ENCODE peak calls at places on chromosomes 7 and 10, in nine cellular contexts. B is astrocyte, L is esophagus squamous epithelium, H is mammary epithelial cell, Y is lung, Z is HFFc6, C is cardiac muscle cell, I is fibroblast of pulmonary artery, P is SK-N-SH. T is an unnamed sample.

GRCh38 chr7:80089341-80089740 is 45.3 kb upstream of the GNAI1 start:
- DNase-seq in Z (peak; percentile 25), P (no peak), L (no peak), Y (no peak), B (no peak), C (peak; percentile 36), I (peak; percentile 33), H (no peak), T (no peak)

GRCh38 chr7:36048141-36048901 is 104.7 kb upstream of the EEPD1 start:
- DNase-seq in C (peak; percentile 94), I (peak; percentile 89), L (no peak), B (peak; percentile 90), H (peak; percentile 83), P (peak; percentile 58), Y (no peak), Z (peak; percentile 94), T (no peak)

GRCh38 chr7:151372612-151373265 is 31.1 kb downstream of the NUB1 start:
- DNase-seq in B (no peak), Y (no peak), Z (no peak), H (no peak), P (peak; percentile 51), L (no peak), C (no peak), I (no peak), T (no peak)

GRCh38 chr7:52017802-52018679 is 701.4 kb upstream of the COBL start:
- DNase-seq in P (peak; percentile 13), B (no peak), C (no peak), Y (no peak), H (no peak), Z (no peak), I (no peak), L (no peak), T (no peak)

GRCh38 chr7:29109815-29110385 is 36.4 kb downstream of the CPVL start:
- DNase-seq in I (no peak), P (no peak), B (no peak), Z (no peak), Y (no peak), H (peak; percentile 55), L (no peak), C (no peak), T (no peak)

GRCh38 chr10:8278099-8278498 is 223.6 kb downstream of the GATA3 start:
- DNase-seq in Z (no peak), H (no peak), I (no peak), L (no peak), B (no peak), Y (no peak), C (no peak), P (no peak), T (no peak)

GRCh38 chr10:76071638-76072317 is 640.4 kb downstream of the LRMDA start:
- DNase-seq in C (no peak), P (no peak), I (no peak), Z (no peak), Y (no peak), H (no peak), B (peak; percentile 28), L (no peak), T (no peak)

GRCh38 chr7:11232462-11232861 is 258.8 kb downstream of the PHF14 start:
- DNase-seq in B (peak; percentile 4), H (no peak), C (no peak), P (no peak), L (no peak), Z (no peak), Y (no peak), I (no peak), T (no peak)

GRCh38 chr7:2637066-2637471 is 5.3 kb downstream of the TTYH3 start:
- DNase-seq in L (no peak), P (no peak), Z (no peak), I (no peak), B (no peak), H (no peak), C (no peak), Y (no peak), T (no peak)

GRCh38 chr10:122286872-122287271 is 15.8 kb downstream of the BTBD16 start:
- DNase-seq in P (no peak), Y (no peak), C (peak; percentile 53), B (peak; percentile 76), Z (peak; percentile 39), L (no peak), H (no peak), I (peak; percentile 53), T (no peak)

GRCh38 chr10:119090026-119090808 is 9.6 kb upstream of the EIF3A start:
- DNase-seq in I (no peak), Y (no peak), H (no peak), Z (no peak), C (no peak), B (no peak), P (no peak), L (no peak), T (no peak)

GRCh38 chr10:113665806-113666354 is 2.0 kb upstream of the NRAP start:
- DNase-seq in Z (peak; percentile 94), L (no peak), C (peak; percentile 86), H (peak; percentile 68), P (no peak), I (peak; percentile 83), Y (no peak), B (peak; percentile 88), T (no peak)

GRCh38 chr10:6151087-6151977 is 51.4 kb upstream of the PFKFB3 start:
- DNase-seq in P (peak; percentile 56), B (peak; percentile 42), H (no peak), Z (peak; percentile 71), I (peak; percentile 76), C (peak; percentile 67), Y (peak; percentile 72), L (no peak), T (peak; percentile 53)

GRCh38 chr10:71796749-71797405 is 23.6 kb upstream of the VSIR start:
- DNase-seq in P (no peak), L (no peak), H (no peak), Y (no peak), I (no peak), Z (no peak), C (no peak), B (no peak), T (no peak)

DNA sequence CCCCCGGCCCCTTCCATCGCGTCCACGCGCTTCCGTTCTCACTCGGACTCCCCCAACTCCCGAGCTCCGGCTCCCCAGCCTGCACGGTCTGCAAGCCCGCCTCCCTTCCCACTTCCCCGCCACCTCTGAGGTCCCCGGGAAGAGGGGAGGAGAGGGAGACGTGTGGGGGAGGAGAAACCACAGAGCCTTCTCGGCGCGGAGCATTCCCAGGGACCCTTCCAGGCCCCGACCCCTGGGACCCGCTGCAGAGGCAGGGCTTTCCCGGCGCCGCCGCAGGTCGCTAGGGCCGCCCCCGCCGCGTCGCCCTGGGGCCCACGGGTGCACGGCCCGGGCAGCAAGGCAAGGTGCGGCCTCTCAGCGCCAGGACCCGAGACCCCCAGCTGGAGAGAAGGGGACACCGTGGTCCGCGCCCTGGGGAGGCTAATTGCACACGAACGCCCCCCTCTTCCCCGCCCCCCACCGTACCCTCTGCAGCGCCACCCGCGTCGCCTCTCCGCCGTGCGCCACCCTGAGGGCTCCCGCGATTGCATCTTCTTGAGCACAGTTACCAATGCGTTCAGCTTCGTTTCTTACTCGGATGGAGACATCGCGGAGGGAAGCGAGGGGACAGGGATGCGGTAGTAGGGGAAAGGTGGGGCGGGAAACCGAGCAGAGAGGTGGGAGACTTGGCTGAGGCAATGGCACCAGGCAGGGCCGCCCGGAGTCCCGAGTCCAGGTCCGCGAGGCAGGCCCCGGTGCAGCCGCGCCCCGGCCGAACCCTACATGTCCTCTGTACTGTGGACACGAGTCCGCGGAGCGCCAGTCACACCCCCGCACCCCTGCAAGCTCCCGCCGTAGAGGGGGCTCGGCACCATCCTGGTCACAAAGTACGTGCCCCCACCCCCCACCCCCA is 29.0 kb downstream of the SKIDA1 start:
- DNase-seq in B (no peak), H (peak; percentile 46), P (peak; percentile 81), L (no peak), Y (peak; percentile 46), Z (peak; percentile 31), C (peak; percentile 54), I (peak; percentile 40), T (peak; percentile 53)
- TF ChIP-seq CTCF in B (no peak), H (peak; percentile 20), P (peak; percentile 58), L (no peak), Y (no peak), Z (peak; percentile 63), C (peak; percentile 38), I (peak; percentile 34), T (no peak)

GRCh38 chr7:127347567-127348246 is 44.8 kb downstream of the ZNF800 start:
- DNase-seq in L (no peak), P (peak; percentile 96), H (peak; percentile 51), Y (peak; percentile 50), B (peak; percentile 47), I (peak; percentile 71), C (peak; percentile 74), Z (peak; percentile 30), T (peak; percentile 73)
- TF ChIP-seq CTCF in L (peak; percentile 76), P (peak; percentile 43), H (peak; percentile 37), Y (peak; percentile 40), B (peak; percentile 5), I (peak; percentile 19), C (peak; percentile 35), Z (peak; percentile 41), T (no peak)

DNA sequence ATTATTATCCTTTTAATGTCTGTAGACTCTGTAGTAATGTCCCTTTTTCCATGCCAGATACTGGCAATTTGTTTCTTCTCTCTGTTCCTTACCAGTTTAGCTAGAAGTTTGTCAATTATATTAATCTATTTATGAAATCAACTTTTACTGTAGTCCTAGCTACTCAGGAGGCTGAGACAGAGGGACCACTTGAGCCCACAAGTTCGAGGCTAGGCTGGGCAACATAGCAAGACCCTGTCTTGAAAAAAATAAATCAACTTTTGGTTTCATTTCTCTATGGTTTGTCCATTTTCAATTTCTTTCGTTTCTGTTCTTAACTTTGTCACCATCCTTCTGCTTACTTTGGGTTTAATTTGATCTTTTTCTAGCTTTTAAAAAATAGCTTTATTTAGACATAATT is 42.5 kb upstream of the PLA2G12B start:
- DNase-seq in H (no peak), Y (no peak), I (no peak), B (no peak), P (no peak), C (no peak), Z (no peak), L (no peak), T (no peak)
- TF ChIP-seq CTCF in H (no peak), Y (no peak), I (no peak), B (no peak), P (no peak), C (no peak), Z (no peak), L (no peak), T (no peak)

GRCh38 chr10:101005361-101005760 is 5.8 kb downstream of the LZTS2 start:
- DNase-seq in I (no peak), Z (no peak), P (no peak), H (no peak), C (no peak), Y (no peak), B (no peak), L (no peak), T (no peak)

GRCh38 chr10:101005869-101006567 is 6.4 kb downstream of the LZTS2 start:
- DNase-seq in I (no peak), H (no peak), Z (no peak), Y (no peak), C (no peak), P (no peak), L (no peak), B (no peak), T (no peak)

GRCh38 chr10:101007099-101007711 is 7.6 kb downstream of the LZTS2 start:
- DNase-seq in P (no peak), Z (no peak), Y (no peak), H (no peak), L (no peak), C (no peak), I (no peak), B (no peak), T (no peak)

GRCh38 chr10:101007915-101008822 is 8.6 kb downstream of the LZTS2 start:
- DNase-seq in Y (no peak), I (no peak), Z (no peak), C (no peak), L (no peak), H (no peak), B (no peak), P (peak; percentile 45), T (no peak)

GRCh38 chr10:101006593-101007098 is 7.0 kb downstream of the LZTS2 start:
- DNase-seq in Y (no peak), P (peak; percentile 51), Z (no peak), H (no peak), I (no peak), C (no peak), L (no peak), B (no peak), T (no peak)
- TF ChIP-seq CTCF in Y (no peak), P (no peak), Z (no peak), H (no peak), I (no peak), C (no peak), L (no peak), B (no peak), T (no peak)

T was measured in activated B cell treated with CpG ODN at 0.5 μM for 24 hours.